ENCODE peak calls at places on chromosomes 13 and 19, in nine cellular contexts. O, E, S, P, D, Z, T, Q and L are unnamed samples.

GRCh38 chr13:63184693-63185092 is 1769.0 kb upstream of the PCDH20 start:
- DNase-seq in O (peak), E (no peak), S (no peak), P (no peak), D (peak), Z (no peak), T (no peak), Q (no peak), L (no peak)

GRCh38 chr19:54190503-54190941 is 586 bp upstream of the TSEN34 start:
- DNase-seq in O (peak), E (peak), S (peak), P (peak), D (peak), Z (peak), T (peak), Q (peak), L (peak)

GRCh38 chr13:110583178-110583865 is 21.8 kb upstream of the RAB20 start:
- DNase-seq in O (no peak), E (no peak), S (no peak), P (no peak), D (no peak), Z (no peak), T (no peak), Q (no peak), L (no peak)

GRCh38 chr19:36136975-36137686 is 2.7 kb upstream of the CAPNS1 start:
- DNase-seq in O (no peak), E (no peak), S (no peak), P (peak), D (no peak), Z (no peak), T (peak), Q (peak), L (no peak)

GRCh38 chr13:89281331-89281730 is 1610.2 kb downstream of the SLITRK5 start:
- DNase-seq in O (no peak), E (no peak), S (no peak), P (no peak), D (no peak), Z (no peak), T (no peak), Q (no peak), L (no peak)

GRCh38 chr19:31418692-31419430 is 69.6 kb upstream of the TSHZ3 start:
- DNase-seq in O (peak), E (no peak), S (no peak), P (no peak), D (no peak), Z (no peak), T (no peak), Q (no peak), L (no peak)

GRCh38 chr19:13004273-13004672 is 9.0 kb downstream of the NFIX start:
- DNase-seq in O (no peak), E (no peak), S (no peak), P (no peak), D (no peak), Z (no peak), T (no peak), Q (no peak), L (no peak)

GRCh38 chr13:93505104-93505952 is 278.7 kb downstream of the GPC6 start:
- DNase-seq in O (no peak), E (no peak), S (no peak), P (no peak), D (no peak), Z (no peak), T (no peak), Q (no peak), L (no peak)

GRCh38 chr19:10896851-10897526 is 25.6 kb downstream of the CARM1 start:
- DNase-seq in O (no peak), E (no peak), S (no peak), P (no peak), D (no peak), Z (no peak), T (no peak), Q (no peak), L (no peak)

GRCh38 chr19:46073268-46073922 is 32.6 kb upstream of the IGFL4 start:
- DNase-seq in O (no peak), E (no peak), S (no peak), P (no peak), D (no peak), Z (no peak), T (no peak), Q (no peak), L (no peak)

GRCh38 chr19:35790981-35791813 is 15.8 kb downstream of the ARHGAP33 start:
- DNase-seq in O (peak), E (no peak), S (no peak), P (peak), D (no peak), Z (no peak), T (no peak), Q (no peak), L (no peak)

GRCh38 chr13:89541091-89542030 is 1806.1 kb upstream of the MIR17HG start:
- DNase-seq in O (no peak), E (no peak), S (no peak), P (no peak), D (no peak), Z (no peak), T (no peak), Q (no peak), L (no peak)

GRCh38 chr13:99373436-99373835 is 66.2 kb upstream of the GPR183 start:
- DNase-seq in O (no peak), E (no peak), S (no peak), P (no peak), D (no peak), Z (no peak), T (peak), Q (no peak), L (no peak)

GRCh38 chr19:51830263-51830662 is 35.3 kb downstream of the FPR3 start:
- DNase-seq in O (no peak), E (no peak), S (no peak), P (no peak), D (no peak), Z (no peak), T (no peak), Q (no peak), L (no peak)

GRCh38 chr19:4693471-4694121 is 23.5 kb upstream of the MYDGF start:
- DNase-seq in O (no peak), E (no peak), S (no peak), P (no peak), D (no peak), Z (no peak), T (no peak), Q (no peak), L (no peak)

GRCh38 chr13:51589793-51590192 is 5.5 kb downstream of the WDFY2 start:
- DNase-seq in O (no peak), E (no peak), S (no peak), P (no peak), D (no peak), Z (no peak), T (no peak), Q (no peak), L (no peak)

GRCh38 chr13:101965096-101965495 is 436.8 kb downstream of the FGF14 start:
- DNase-seq in O (no peak), E (no peak), S (no peak), P (no peak), D (no peak), Z (no peak), T (no peak), Q (no peak), L (no peak)

GRCh38 chr19:29964171-29964570 is 22.1 kb downstream of the URI1 start:
- DNase-seq in O (no peak), E (no peak), S (no peak), P (no peak), D (no peak), Z (no peak), T (no peak), Q (no peak), L (no peak)

GRCh38 chr13:97506511-97506910 is 72.5 kb downstream of the RAP2A start:
- DNase-seq in O (no peak), E (no peak), S (no peak), P (no peak), D (no peak), Z (no peak), T (no peak), Q (no peak), L (no peak)

GRCh38 chr19:52941941-52942370 is 18.7 kb upstream of the ZNF888 start:
- DNase-seq in O (peak), E (no peak), S (no peak), P (peak), D (no peak), Z (no peak), T (peak), Q (peak), L (no peak)

GRCh38 chr19:58338825-58339558 is 12.2 kb downstream of the ZSCAN22 start:
- DNase-seq in O (peak), E (peak), S (no peak), P (no peak), D (no peak), Z (no peak), T (no peak), Q (peak), L (no peak)

GRCh38 chr19:4557186-4557970 is 2.1 kb downstream of the SEMA6B start:
- DNase-seq in O (peak), E (no peak), S (no peak), P (no peak), D (no peak), Z (no peak), T (no peak), Q (no peak), L (no peak)

GRCh38 chr13:87259479-87260083 is 411.6 kb upstream of the SLITRK5 start:
- DNase-seq in O (peak), E (peak), S (no peak), P (no peak), D (no peak), Z (peak), T (no peak), Q (no peak), L (no peak)

GRCh38 chr13:100274942-100275506 is 186.1 kb downstream of the PCCA start:
- DNase-seq in O (no peak), E (no peak), S (no peak), P (no peak), D (peak), Z (no peak), T (no peak), Q (no peak), L (no peak)

GRCh38 chr19:49556412-49557398 is 23.7 kb downstream of the NOSIP start:
- DNase-seq in O (peak), E (no peak), S (no peak), P (peak), D (no peak), Z (no peak), T (peak), Q (no peak), L (no peak)

GRCh38 chr13:112202966-112203365 is 136.0 kb downstream of the SOX1 start:
- DNase-seq in O (no peak), E (no peak), S (no peak), P (no peak), D (no peak), Z (no peak), T (no peak), Q (no peak), L (no peak)

GRCh38 chr19:33231511-33231910 is 5.9 kb upstream of the SLC7A10 start:
- DNase-seq in O (no peak), E (no peak), S (no peak), P (no peak), D (no peak), Z (no peak), T (no peak), Q (no peak), L (no peak)

GRCh38 chr19:20513179-20513934 is 52.2 kb downstream of the ZNF737 start:
- DNase-seq in O (peak), E (no peak), S (no peak), P (no peak), D (no peak), Z (no peak), T (no peak), Q (no peak), L (no peak)

GRCh38 chr19:8131517-8131916 is 17.9 kb downstream of the FBN3 start:
- DNase-seq in O (no peak), E (no peak), S (no peak), P (no peak), D (no peak), Z (no peak), T (no peak), Q (no peak), L (no peak)

GRCh38 chr19:54147676-54148075 is 10.1 kb downstream of the CNOT3 start:
- DNase-seq in O (no peak), E (no peak), S (no peak), P (no peak), D (no peak), Z (no peak), T (no peak), Q (no peak), L (no peak)

DNA sequence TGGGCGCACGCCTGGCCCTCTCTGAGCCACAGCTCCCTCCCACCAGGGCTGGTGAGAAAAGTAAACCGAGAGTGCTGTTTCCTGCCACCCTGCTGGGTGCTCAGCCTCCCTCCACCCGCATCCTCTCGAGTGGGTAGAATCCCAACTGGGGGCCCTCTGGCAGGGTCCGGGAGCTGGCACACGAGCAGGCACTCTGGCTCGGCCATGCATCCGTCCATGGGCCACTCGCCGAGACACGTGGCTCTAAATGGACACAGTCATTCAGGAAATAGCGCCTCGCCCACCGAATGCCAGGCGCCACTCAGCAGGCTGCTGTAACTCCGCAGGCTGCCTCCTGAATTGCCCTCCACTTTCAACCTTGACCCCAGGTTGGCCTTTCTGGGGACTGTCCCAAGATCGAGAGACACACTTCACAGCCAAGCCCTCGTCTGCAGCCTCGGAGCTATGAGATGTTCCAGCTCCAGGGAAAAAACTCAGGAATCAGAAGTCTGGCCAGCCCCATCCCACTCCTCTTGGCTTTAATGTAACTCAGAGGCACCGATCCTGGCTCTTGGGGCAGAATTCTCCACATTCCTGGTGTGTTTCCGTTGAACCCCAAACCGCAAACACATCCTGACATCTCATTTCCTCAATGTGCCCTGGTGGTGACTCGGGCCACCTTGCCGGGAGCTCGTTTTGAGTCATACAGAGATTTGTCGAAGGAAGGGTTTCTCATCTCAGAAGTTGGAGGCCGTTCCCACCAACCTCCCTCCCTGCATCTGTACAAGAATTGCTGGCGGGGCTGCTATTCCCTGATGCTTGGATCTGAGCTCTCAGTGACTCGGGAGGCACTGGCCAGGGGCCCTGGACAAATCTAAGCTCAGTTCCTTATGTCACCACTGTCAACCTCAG is 14.1 kb downstream of the KLF2 start:
- DNase-seq in O (peak), E (no peak), S (no peak), P (no peak), D (peak), Z (no peak), T (peak), Q (peak), L (no peak)
- TF ChIP-seq CTCF in O (no peak), E (no peak), S (peak), P (no peak), D (no peak), Z (no peak), T (no peak), Q (no peak), L (no peak)

DNA sequence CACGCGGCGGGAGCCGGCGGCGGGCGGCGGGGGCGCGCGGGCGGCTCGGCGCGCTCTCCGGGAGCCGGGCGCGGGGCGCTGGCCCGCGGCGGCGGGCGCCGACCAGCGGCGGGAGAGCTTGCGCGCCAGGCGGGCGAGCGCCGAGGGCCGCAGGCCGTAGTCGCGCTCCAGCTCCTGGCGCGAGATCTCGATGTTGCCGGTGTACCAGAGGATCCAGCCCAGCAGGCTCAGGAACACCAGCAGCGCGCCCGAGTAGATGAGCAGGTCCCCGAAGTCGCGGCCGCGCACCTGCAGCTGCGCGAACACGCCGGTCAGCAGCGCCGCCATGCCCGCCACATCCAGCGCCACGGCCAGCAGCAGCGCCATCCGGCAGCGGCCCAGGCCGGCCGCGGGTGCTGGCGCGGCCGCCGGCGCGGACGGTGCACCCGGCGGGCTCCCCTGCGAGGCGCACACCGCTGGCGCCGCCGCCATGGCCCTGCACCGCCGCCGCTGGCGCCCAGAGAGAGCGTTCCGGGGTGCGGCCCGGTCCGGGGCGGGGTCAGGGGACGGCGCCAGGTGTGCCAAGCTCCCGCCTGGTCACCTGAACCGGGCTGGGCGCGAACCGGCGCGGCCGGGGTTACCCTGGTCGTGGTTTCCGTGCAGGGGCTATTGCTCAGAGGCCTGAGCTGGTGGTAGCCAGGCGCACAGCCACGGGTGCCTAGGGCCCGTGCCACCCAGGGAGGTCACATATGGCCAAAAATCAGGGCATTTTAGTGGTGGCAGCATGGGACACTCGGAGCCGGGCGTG is at the start of gene TMEM238:
- DNase-seq in O (peak), E (no peak), S (peak), P (peak), D (no peak), Z (peak), T (peak), Q (peak), L (peak)
- TF ChIP-seq CTCF in O (no peak), E (peak), S (no peak), P (no peak), D (no peak), Z (no peak), T (no peak), Q (no peak), L (no peak)

GRCh38 chr13:78468546-78469060 is 134.7 kb downstream of the POU4F1 start:
- DNase-seq in O (peak), E (no peak), S (no peak), P (no peak), D (no peak), Z (no peak), T (no peak), Q (no peak), L (no peak)

GRCh38 chr13:78460176-78460575 is 143.2 kb downstream of the POU4F1 start:
- DNase-seq in O (no peak), E (no peak), S (no peak), P (no peak), D (no peak), Z (no peak), T (no peak), Q (no peak), L (no peak)

DNA sequence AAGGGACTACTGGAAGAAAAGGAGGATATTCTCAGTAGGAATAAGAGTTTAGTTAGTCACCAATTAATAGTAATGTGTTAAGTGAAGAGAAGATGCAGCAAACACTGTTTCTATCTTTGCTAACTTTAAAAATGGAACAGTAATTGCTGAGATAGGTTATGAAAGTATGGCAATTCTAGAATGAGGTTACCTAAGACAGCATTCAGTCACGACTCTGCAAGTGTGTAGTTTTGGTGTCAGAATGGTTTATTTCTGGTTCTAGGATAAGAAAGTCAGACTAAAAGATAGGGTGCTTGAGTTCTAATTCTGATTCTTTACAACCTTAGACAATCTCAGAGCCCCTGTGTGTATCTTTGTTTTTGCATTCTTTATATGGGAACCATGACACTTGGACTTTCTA is 138.1 kb downstream of the POU4F1 start:
- DNase-seq in O (no peak), E (no peak), S (no peak), P (no peak), D (no peak), Z (no peak), T (no peak), Q (no peak), L (no peak)
- TF ChIP-seq CTCF in O (no peak), E (no peak), S (no peak), P (no peak), D (no peak), Z (no peak), T (no peak), Q (no peak), L (no peak)

GRCh38 chr13:33153421-33154381 is 131.9 kb downstream of the STARD13 start:
- DNase-seq in O (peak), E (no peak), S (no peak), P (no peak), D (peak), Z (no peak), T (peak), Q (no peak), L (no peak)
- TF ChIP-seq CTCF in O (no peak), E (no peak), S (no peak), P (no peak), D (no peak), Z (no peak), T (no peak), Q (no peak), L (no peak)

DNA sequence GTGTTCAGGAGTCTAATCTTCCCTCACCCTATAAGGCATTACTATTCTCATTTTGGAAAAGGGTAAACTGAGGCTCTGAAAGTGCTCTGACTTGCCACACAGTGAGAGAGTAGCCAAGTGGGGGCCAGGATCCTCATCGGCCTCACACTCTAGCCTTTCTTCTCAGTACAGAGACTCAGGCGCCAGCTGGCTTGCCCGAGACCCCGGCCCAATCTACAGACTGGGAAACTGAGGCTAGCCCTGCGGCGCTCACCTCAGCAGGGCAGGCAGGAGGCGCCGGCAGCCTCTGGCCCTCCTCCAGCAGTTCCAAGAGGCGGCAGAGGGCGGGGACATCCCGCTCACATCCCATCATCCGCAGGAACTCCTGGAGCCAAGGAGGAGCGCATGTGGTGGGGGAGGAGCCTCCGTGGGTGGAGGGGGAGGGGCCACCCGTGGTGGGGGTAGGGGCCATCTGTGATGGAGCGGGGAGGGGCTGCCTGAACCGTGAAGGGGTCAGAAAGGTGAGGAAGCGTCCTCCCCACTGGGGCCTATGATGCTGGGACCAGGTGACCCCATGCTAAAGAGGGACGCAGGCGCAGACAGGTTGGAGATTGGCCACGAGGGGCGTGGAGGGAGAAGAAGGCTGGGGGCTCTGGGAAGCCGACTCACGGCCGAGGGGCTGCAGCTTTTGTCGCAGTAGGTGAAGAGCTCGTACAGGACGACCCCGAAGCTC is 8.7 kb upstream of the INSL3 start:
- DNase-seq in O (peak), E (peak), S (no peak), P (peak), D (no peak), Z (peak), T (no peak), Q (no peak), L (peak)
- TF ChIP-seq CTCF in O (no peak), E (no peak), S (no peak), P (no peak), D (no peak), Z (peak), T (no peak), Q (no peak), L (no peak)